ENCODE peak calls at places on chromosomes 2 and 18, in five cellular contexts. P, Q, I, E and S are unnamed samples.
A peak's percentile ranks its signal among the peaks of the same experiment; 100 is the strongest.

GRCh38 chr2:241482556-241482955 is 25.8 kb downstream of the STK25 start:
- DNase-seq in P (no peak), Q (no peak), I (no peak), E (no peak), S (no peak)

GRCh38 chr2:235047171-235048160 is 95.6 kb downstream of the SH3BP4 start:
- DNase-seq in P (no peak), Q (peak; percentile 30), I (peak; percentile 15), E (peak; percentile 33), S (no peak)

GRCh38 chr18:5980721-5981120 is 85.4 kb upstream of the TMEM200C start:
- DNase-seq in P (no peak), Q (peak; percentile 43), I (no peak), E (no peak), S (no peak)

GRCh38 chr2:96203130-96204028 is 5.2 kb downstream of the STARD7 start:
- DNase-seq in P (peak; percentile 58), Q (no peak), I (no peak), E (no peak), S (no peak)

GRCh38 chr2:241063587-241063986 is 38.5 kb downstream of the MTERF4 start:
- DNase-seq in P (no peak), Q (no peak), I (peak; percentile 16), E (no peak), S (peak; percentile 57)

GRCh38 chr2:1868683-1869141 is 124.4 kb upstream of the PXDN start:
- DNase-seq in P (no peak), Q (peak; percentile 46), I (no peak), E (peak; percentile 15), S (no peak)

GRCh38 chr18:37551249-37551648 is 14.3 kb downstream of the CELF4 start:
- DNase-seq in P (no peak), Q (no peak), I (no peak), E (no peak), S (no peak)

GRCh38 chr2:181953773-181954537 is 31.7 kb upstream of the PPP1R1C start:
- DNase-seq in P (peak; percentile 76), Q (peak; percentile 91), I (peak; percentile 83), E (peak; percentile 80), S (peak; percentile 45)

GRCh38 chr2:159119652-159120257 is 151.3 kb downstream of the TANC1 start:
- DNase-seq in P (no peak), Q (no peak), I (no peak), E (no peak), S (no peak)

GRCh38 chr2:229725716-229726346 is 11.5 kb upstream of the DNER start:
- DNase-seq in P (no peak), Q (no peak), I (no peak), E (no peak), S (no peak)

GRCh38 chr2:149857344-149857743 is 269.8 kb upstream of the MMADHC start:
- DNase-seq in P (no peak), Q (no peak), I (no peak), E (no peak), S (no peak)

GRCh38 chr2:240350006-240350355 is 85.5 kb upstream of the GPC1 start:
- DNase-seq in P (no peak), Q (no peak), I (no peak), E (no peak), S (no peak)

GRCh38 chr2:241373449-241373848 is 17.4 kb downstream of the FARP2 start:
- DNase-seq in P (no peak), Q (no peak), I (no peak), E (no peak), S (no peak)

GRCh38 chr2:172783091-172783898 is 47.6 kb downstream of the RAPGEF4 start:
- DNase-seq in P (no peak), Q (peak; percentile 54), I (no peak), E (no peak), S (no peak)

GRCh38 chr2:6325616-6326015 is 540.1 kb downstream of the CMPK2 start:
- DNase-seq in P (no peak), Q (peak; percentile 71), I (no peak), E (peak; percentile 47), S (no peak)

GRCh38 chr18:65436430-65436829 is 314.4 kb upstream of the CDH7 start:
- DNase-seq in P (no peak), Q (peak; percentile 80), I (no peak), E (no peak), S (no peak)

GRCh38 chr2:24080721-24081120 is 3.9 kb downstream of the TP53I3 start:
- DNase-seq in P (no peak), Q (no peak), I (no peak), E (no peak), S (no peak)

GRCh38 chr2:1715184-1716012 is 28.9 kb downstream of the PXDN start:
- DNase-seq in P (no peak), Q (no peak), I (no peak), E (peak; percentile 41), S (no peak)

GRCh38 chr2:121128741-121129659 is 156.0 kb downstream of the TFCP2L1 start:
- DNase-seq in P (peak; percentile 7), Q (peak; percentile 93), I (peak; percentile 89), E (no peak), S (peak; percentile 64)

GRCh38 chr2:39119732-39120520 is 925 bp downstream of the SOS1 start:
- DNase-seq in P (peak; percentile 73), Q (peak; percentile 80), I (peak; percentile 62), E (peak; percentile 93), S (peak; percentile 54)

GRCh38 chr18:63969965-63970802 is at the start of gene SERPINB8:
- DNase-seq in P (peak; percentile 89), Q (peak; percentile 97), I (peak; percentile 96), E (peak; percentile 96), S (peak; percentile 91)

GRCh38 chr2:43676322-43677050 is at the start of gene C1GALT1C1L:
- DNase-seq in P (no peak), Q (no peak), I (peak; percentile 49), E (peak; percentile 89), S (peak; percentile 70)

GRCh38 chr2:200615247-200615646 is 29.4 kb downstream of the AOX1 start:
- DNase-seq in P (no peak), Q (no peak), I (no peak), E (no peak), S (no peak)

GRCh38 chr2:73208258-73208657 is 5.8 kb upstream of the SMYD5 start:
- DNase-seq in P (no peak), Q (no peak), I (no peak), E (no peak), S (no peak)

GRCh38 chr2:38187416-38188127 is 111.6 kb upstream of the CYP1B1 start:
- DNase-seq in P (no peak), Q (no peak), I (peak; percentile 45), E (no peak), S (no peak)

GRCh38 chr2:113979172-113980128 is 89.6 kb downstream of the ACTR3 start:
- DNase-seq in P (peak; percentile 41), Q (peak; percentile 92), I (no peak), E (peak; percentile 86), S (no peak)

GRCh38 chr18:11767935-11768334 is 78.9 kb downstream of the GNAL start:
- DNase-seq in P (no peak), Q (no peak), I (no peak), E (no peak), S (no peak)

GRCh38 chr2:128062571-128062970 is 28.4 kb upstream of the UGGT1 start:
- DNase-seq in P (no peak), Q (no peak), I (no peak), E (no peak), S (no peak)

GRCh38 chr2:128069769-128070168 is 21.2 kb upstream of the UGGT1 start:
- DNase-seq in P (no peak), Q (no peak), I (peak; percentile 27), E (no peak), S (peak; percentile 23)

DNA sequence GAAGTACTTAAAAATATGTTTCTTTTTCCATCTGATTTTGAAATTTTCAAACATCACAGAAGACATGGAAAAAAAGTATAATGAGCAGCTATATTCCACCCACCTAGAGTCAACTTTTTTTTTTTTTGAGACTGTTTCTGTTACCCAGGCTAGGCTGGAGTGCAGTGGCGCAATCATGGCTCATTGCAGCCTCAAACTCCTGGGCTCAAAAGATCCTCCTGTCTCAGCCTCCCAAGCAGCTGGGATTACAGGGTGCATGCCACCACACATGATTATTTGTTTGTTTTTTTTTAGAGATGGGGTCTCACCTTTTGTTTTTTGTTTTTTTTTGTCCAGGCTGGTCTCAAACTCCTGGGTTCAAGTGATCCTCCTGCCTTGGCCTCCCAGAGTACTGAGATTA is 26.6 kb upstream of the UGGT1 start:
- DNase-seq in P (no peak), Q (no peak), I (no peak), E (no peak), S (no peak)
- H3K27ac ChIP-seq in P (no peak overlapping the region), Q (no peak overlapping the region), I (no peak overlapping the region), E (no peak overlapping the region), S (no peak overlapping the region)

DNA sequence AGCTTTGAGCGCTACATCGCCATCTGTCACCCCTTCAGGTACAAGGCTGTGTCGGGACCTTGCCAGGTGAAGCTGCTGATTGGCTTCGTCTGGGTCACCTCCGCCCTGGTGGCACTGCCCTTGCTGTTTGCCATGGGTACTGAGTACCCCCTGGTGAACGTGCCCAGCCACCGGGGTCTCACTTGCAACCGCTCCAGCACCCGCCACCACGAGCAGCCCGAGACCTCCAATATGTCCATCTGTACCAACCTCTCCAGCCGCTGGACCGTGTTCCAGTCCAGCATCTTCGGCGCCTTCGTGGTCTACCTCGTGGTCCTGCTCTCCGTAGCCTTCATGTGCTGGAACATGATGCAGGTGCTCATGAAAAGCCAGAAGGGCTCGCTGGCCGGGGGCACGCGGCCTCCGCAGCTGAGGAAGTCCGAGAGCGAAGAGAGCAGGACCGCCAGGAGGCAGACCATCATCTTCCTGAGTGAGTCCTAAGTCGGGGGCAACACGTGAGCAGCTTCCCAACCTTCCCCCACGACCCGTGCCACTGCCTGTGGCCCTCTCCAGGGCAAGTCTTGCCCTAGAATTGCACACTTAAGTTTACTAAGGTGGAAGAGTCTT is 928 bp downstream of the GPR39 start:
- DNase-seq in P (no peak), Q (peak; percentile 49), I (peak; percentile 27), E (peak; percentile 64), S (peak; percentile 22)
- H3K4me1 ChIP-seq in P (no peaks in the 10 kb centered on the region), Q (peaks cover 15% of the 10 kb centered on the region), I (no peaks in the 10 kb centered on the region), E (peaks cover 11% of the 10 kb centered on the region), S (peaks cover 11% of the 10 kb centered on the region)

GRCh38 chr2:179211355-179211754 is 53.3 kb downstream of the SESTD1 start:
- DNase-seq in P (no peak), Q (no peak), I (no peak), E (no peak), S (no peak)

GRCh38 chr2:179201884-179202283 is 62.7 kb downstream of the SESTD1 start:
- DNase-seq in P (peak; percentile 6), Q (no peak), I (no peak), E (no peak), S (no peak)

DNA sequence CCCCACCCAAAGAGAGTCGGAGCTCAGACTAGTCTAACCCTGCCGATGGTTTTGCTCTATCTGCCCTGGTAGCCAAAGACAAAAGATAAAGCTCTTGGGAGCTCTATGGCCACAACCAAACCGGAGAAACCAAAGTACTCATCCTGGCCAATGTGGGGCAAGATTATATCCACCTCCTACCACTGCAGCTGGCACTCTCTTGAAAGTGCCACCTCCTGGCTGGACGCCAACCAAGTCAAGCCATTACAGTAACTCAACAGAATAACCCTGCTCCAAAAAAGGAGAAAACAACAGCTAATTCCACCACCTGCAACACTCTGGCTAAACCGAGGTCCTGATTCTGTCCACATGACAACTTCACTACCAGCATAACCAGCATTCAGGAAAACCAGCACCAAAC is 57.6 kb downstream of the SESTD1 start:
- DNase-seq in P (no peak), Q (no peak), I (no peak), E (no peak), S (no peak)
- H3K9me3 ChIP-seq in P (peaks cover 7% of the 10 kb centered on the region), Q (peaks cover 68% of the 10 kb centered on the region), I (no peaks in the 10 kb centered on the region), E (no peaks in the 10 kb centered on the region), S (no peaks in the 10 kb centered on the region)

DNA sequence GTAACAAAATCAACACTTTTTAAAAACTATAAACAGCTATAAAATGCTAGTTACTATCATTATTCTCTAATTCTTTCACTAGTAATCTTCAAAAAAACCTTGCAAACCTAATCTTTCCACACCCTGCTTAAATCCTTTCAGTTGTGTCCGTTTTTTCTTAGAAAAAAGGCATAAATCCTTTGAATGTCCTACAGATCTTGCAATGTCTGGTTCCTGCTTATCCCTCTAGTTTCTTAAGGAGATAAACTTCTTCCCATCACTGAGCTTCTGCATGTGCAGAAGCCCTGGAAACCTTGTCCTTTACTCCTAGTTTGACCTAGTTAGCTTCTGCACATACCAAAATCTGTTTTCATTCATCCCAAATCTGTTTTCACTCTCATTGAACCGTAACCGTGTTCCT is 1.3 kb upstream of the PNO1 start:
- DNase-seq in P (no peak), Q (no peak), I (no peak), E (no peak), S (no peak)
- H3K27ac ChIP-seq in P (peak overlapping the region; percentile 94), Q (peak overlapping the region; percentile 100), I (peak overlapping the region; percentile 85), E (peak overlapping the region; percentile 96), S (no peak overlapping the region)